ENCODE peak calls at places on chromosomes 6 and 20, in five cellular contexts. E is Calu3; P is left lung; G is NCI-H187; O is effector CD4-positive, alpha-beta T cell. U is an unnamed sample.

GRCh38 chr6:150177260-150178246 is 34.7 kb downstream of the PPP1R14C start:
- DNase-seq in O (no peak), E (no peak), P (no peak), G (no peak), U (no peak)

GRCh38 chr20:11544029-11544678 is 373.5 kb upstream of the BTBD3 start:
- DNase-seq in P (no peak), G (peak), E (peak), O (no peak), U (no peak)

GRCh38 chr6:95949985-95950384 is 65.8 kb upstream of the FUT9 start:
- DNase-seq in P (no peak), G (no peak), E (no peak), O (no peak), U (no peak)

GRCh38 chr6:145815875-145816274 is 1.3 kb upstream of the FBXO30 start:
- DNase-seq in P (peak), E (no peak), G (no peak), O (no peak), U (no peak)

GRCh38 chr20:21118138-21118537 is 7.7 kb upstream of the KIZ start:
- DNase-seq in G (no peak), P (no peak), O (no peak), E (no peak), U (no peak)

GRCh38 chr6:6599468-6599873 is 11.0 kb downstream of the LY86 start:
- DNase-seq in P (peak), E (no peak), G (no peak), O (no peak), U (no peak)

GRCh38 chr20:11411765-11412164 is 505.9 kb upstream of the BTBD3 start:
- DNase-seq in O (no peak), P (no peak), G (no peak), E (no peak), U (no peak)

GRCh38 chr6:132611616-132612015 is 12.5 kb downstream of the TAAR2 start:
- DNase-seq in O (no peak), P (no peak), E (no peak), G (no peak), U (no peak)

GRCh38 chr20:41494451-41494850 is 123.7 kb downstream of the CHD6 start:
- DNase-seq in O (no peak), P (no peak), E (no peak), G (no peak), U (no peak)